ENCODE peak calls at places on chromosomes 6 and 20, in ten cellular contexts. B is brain microvascular endothelial cell, J is upper lobe of right lung, E is suprapubic skin, S is kidney epithelial cell, N is neural progenitor cell, P is kidney, K is uterus, G is mucosa of descending colon, V is heart left ventricle. O is an unnamed sample. For H3K36me3, the result is how much of the 10 kb centered on the place peaks cover.

GRCh38 chr6:44309092-44309491 is 4.1 kb downstream of the AARS2 start:
- DNase-seq in V (peak), J (no peak), S (no peak), B (no peak), E (no peak), G (no peak), N (no peak), K (no peak), P (no peak), O (no peak)

GRCh38 chr6:8731874-8732273 is 296.5 kb upstream of the SLC35B3 start:
- DNase-seq in S (no peak), G (no peak), E (no peak), N (no peak), K (no peak), P (no peak), B (no peak), V (no peak), J (no peak), O (no peak)

GRCh38 chr6:92810913-92811312 is 608.4 kb downstream of the EPHA7 start:
- DNase-seq in P (no peak), N (peak), G (no peak), K (no peak), V (no peak), E (no peak), J (no peak), B (peak), S (peak), O (no peak)

GRCh38 chr6:40882321-40882720 is 156.7 kb downstream of the UNC5CL start:
- DNase-seq in E (no peak), G (no peak), B (no peak), K (no peak), J (no peak), V (no peak), S (no peak), P (no peak), N (no peak), O (no peak)

GRCh38 chr6:35729722-35730121 is 7.1 kb upstream of the ARMC12 start:
- DNase-seq in K (no peak), P (no peak), B (no peak), N (no peak), E (no peak), V (no peak), S (no peak), J (peak), G (peak), O (no peak)

GRCh38 chr6:127015858-127016257 is 102.6 kb upstream of the RSPO3 start:
- DNase-seq in P (no peak), K (no peak), J (no peak), E (no peak), V (no peak), N (no peak), G (no peak), B (no peak), S (no peak), O (no peak)

GRCh38 chr6:124961468-124961783 is 811 bp upstream of the RNF217 start:
- DNase-seq in E (no peak), J (no peak), K (no peak), V (no peak), G (no peak), S (no peak), N (no peak), P (no peak), B (no peak), O (no peak)

GRCh38 chr20:35453647-35454046 is 1.8 kb upstream of the CEP250 start:
- DNase-seq in K (no peak), P (no peak), S (no peak), G (no peak), B (no peak), V (no peak), J (no peak), N (no peak), E (no peak), O (no peak)

GRCh38 chr20:22862645-22863230 is 172.4 kb upstream of the SSTR4 start:
- DNase-seq in E (no peak), S (no peak), N (no peak), B (no peak), P (no peak), V (peak), G (no peak), J (no peak), K (no peak), O (no peak)

GRCh38 chr6:13480631-13481501 is 6.5 kb downstream of the GFOD1 start:
- DNase-seq in E (no peak), N (no peak), B (peak), S (no peak), V (no peak), J (no peak), P (no peak), G (no peak), K (no peak), O (no peak)

GRCh38 chr6:101633081-101633480 is 239.6 kb downstream of the GRIK2 start:
- DNase-seq in S (no peak), V (no peak), J (no peak), P (no peak), E (no peak), K (no peak), G (no peak), N (no peak), B (no peak), O (no peak)

GRCh38 chr6:118354641-118355040 is 193.5 kb upstream of the PLN start:
- DNase-seq in P (no peak), E (no peak), K (no peak), J (no peak), B (no peak), V (no peak), G (no peak), N (no peak), S (no peak), O (no peak)

GRCh38 chr6:24699521-24700359 is 19.2 kb downstream of the C6orf62 start:
- DNase-seq in G (no peak), B (no peak), E (no peak), N (no peak), V (no peak), J (no peak), S (no peak), K (no peak), P (no peak), O (no peak)

GRCh38 chr6:6008114-6008647 is 1.5 kb upstream of the NRN1 start:
- DNase-seq in V (no peak), E (no peak), P (no peak), G (no peak), B (no peak), S (no peak), J (no peak), K (no peak), N (no peak), O (no peak)

GRCh38 chr6:142900467-142900961 is 44.5 kb downstream of the HIVEP2 start:
- DNase-seq in E (no peak), S (no peak), P (no peak), G (no peak), B (no peak), V (no peak), K (no peak), N (no peak), J (no peak), O (no peak)

GRCh38 chr20:64184795-64185194 is 20.5 kb downstream of the MYT1 start:
- DNase-seq in B (no peak), E (no peak), P (no peak), S (no peak), K (no peak), N (no peak), J (no peak), V (no peak), G (no peak), O (peak)

GRCh38 chr6:156798091-156798735 is 21.0 kb downstream of the ARID1B start:
- DNase-seq in E (no peak), V (no peak), N (no peak), G (no peak), J (no peak), K (no peak), S (no peak), P (peak), B (no peak), O (no peak)

GRCh38 chr6:167093922-167094432 is 28.9 kb upstream of the CCR6 start:
- DNase-seq in K (no peak), E (no peak), P (no peak), G (peak), B (no peak), N (no peak), V (no peak), J (no peak), S (no peak), O (no peak)

GRCh38 chr6:128882991-128883571 is at the start of gene LAMA2:
- DNase-seq in P (peak), J (peak), E (peak), N (peak), B (peak), V (peak), K (peak), G (peak), S (no peak), O (peak)

DNA sequence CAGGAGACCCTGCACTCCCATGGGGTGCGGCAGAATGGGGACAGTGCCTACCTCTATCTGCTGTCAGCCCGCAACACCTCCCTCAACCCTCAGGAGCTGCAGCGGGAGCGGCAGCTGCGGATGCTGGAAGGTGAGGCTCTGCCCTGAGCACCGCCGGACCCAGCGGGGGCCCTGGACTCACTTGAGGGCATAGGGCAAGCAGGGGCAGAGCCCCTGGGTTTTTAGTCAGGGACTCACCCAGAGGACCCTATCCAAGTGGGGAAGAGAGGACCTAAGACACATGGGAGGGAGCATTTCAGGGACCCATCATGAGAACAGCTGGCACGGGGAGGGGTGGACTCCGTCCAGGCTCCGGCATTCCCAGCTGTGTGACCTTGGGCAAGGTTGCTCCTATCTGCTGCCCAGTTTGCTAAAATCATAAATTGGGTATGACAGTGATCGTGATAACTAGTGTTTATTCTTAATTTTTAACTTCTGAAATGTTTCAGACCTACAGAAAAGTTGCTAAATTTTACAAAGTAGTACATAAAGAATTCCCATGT is 9.8 kb downstream of the RBCK1 start:
- DNase-seq in K (no peak), E (no peak), N (no peak), V (no peak), J (no peak), B (no peak), P (no peak), S (no peak), G (no peak), O (no peak)
- H3K36me3 ChIP-seq in K (under half), E (under half), N (under half), V (half or more), J (under half), B (under half), P (under half), S (under half), G (under half), O (half or more)

GRCh38 chr6:70563540-70563939 is 3.2 kb upstream of the SDHAF4 start:
- DNase-seq in B (peak), E (no peak), J (no peak), K (peak), G (no peak), P (no peak), S (no peak), N (no peak), V (no peak), O (no peak)

DNA sequence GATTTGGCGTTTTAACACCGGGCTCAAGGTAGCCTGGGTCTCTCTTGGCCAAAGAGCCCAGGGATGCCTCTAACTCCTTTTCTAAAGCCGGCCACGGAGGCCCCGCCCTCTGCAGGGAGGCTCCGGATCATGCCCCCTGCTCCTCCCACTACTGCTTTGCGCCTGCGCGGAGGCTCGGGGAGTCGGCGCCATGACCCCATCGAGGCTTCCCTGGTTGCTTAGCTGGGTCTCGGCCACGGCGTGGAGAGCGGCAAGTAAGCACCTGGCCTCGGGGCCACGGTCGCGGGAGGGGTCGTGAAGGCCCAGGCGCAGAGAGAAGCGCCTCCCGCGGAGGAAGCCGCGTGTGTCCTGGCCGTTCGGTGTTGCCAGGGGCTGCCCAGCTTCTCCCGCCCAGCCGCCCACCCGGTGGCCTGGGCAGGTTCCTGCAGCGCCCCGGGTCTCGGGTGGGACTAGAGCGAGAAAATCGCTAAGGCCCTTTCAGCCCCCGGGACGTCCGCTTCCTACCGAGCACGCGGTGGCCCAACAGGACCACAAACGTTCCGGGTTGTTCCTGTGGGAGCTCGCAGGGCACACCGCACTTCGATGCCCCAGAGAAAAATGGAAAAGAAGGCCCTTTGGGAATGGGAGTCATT is at the start of gene SDHAF4:
- DNase-seq in K (peak), E (peak), J (peak), B (peak), N (peak), G (peak), V (peak), S (peak), P (peak), O (peak)
- H3K36me3 ChIP-seq in K (under half), E (under half), J (under half), B (under half), N (under half), G (under half), V (under half), S (under half), P (under half), O (under half)

GRCh38 chr6:29395331-29395730 is at the start of gene OR12D2:
- DNase-seq in G (no peak), N (no peak), P (no peak), E (no peak), B (no peak), S (no peak), V (no peak), J (no peak), K (no peak), O (no peak)

GRCh38 chr6:29403801-29404200 is 8.4 kb downstream of the OR12D2 start:
- DNase-seq in J (no peak), G (no peak), E (no peak), P (no peak), B (no peak), V (no peak), K (no peak), N (no peak), S (no peak), O (no peak)

GRCh38 chr6:29399525-29399924 is 4.1 kb downstream of the OR12D2 start:
- DNase-seq in B (no peak), V (no peak), J (no peak), G (no peak), E (no peak), N (no peak), S (no peak), P (no peak), K (no peak), O (no peak)
- H3K36me3 ChIP-seq in B (under half), V (under half), J (under half), G (under half), E (under half), N (under half), S (under half), P (under half), K (under half), O (under half)

GRCh38 chr6:158599635-158600034 is 39.7 kb downstream of the TMEM181 start:
- DNase-seq in G (no peak), N (no peak), S (no peak), B (no peak), J (no peak), P (no peak), E (no peak), V (no peak), K (no peak), O (no peak)

GRCh38 chr6:158593670-158594069 is 33.8 kb downstream of the TMEM181 start:
- DNase-seq in N (no peak), K (no peak), J (no peak), S (no peak), E (no peak), V (no peak), G (no peak), B (no peak), P (no peak), O (no peak)

GRCh38 chr6:158597565-158597964 is 37.7 kb downstream of the TMEM181 start:
- DNase-seq in S (no peak), J (no peak), K (no peak), G (no peak), P (no peak), E (no peak), N (no peak), B (no peak), V (no peak), O (no peak)

GRCh38 chr6:158595223-158595622 is 35.3 kb downstream of the TMEM181 start:
- DNase-seq in S (no peak), N (no peak), G (no peak), K (no peak), B (no peak), E (no peak), J (no peak), V (no peak), P (no peak), O (no peak)

DNA sequence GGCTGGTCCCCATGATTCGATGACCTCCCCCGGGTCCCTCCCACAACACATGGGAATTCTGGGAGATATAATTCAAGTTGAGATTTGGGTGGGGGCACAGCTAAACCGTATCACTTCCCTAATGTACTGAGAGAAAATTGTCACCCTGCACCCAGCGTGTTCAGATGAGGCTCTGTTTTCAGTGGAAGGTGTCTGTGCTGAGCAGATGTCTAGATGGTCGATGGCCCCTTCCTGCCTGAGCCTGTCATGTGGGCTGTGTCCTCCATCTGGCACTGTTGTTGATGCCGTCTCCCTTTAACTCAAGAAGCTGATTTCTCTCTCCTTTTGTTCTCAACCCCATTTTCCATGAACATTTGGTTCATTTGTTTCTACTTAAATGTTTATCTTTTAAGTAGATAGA is 37.0 kb downstream of the TMEM181 start:
- DNase-seq in B (no peak), N (no peak), P (no peak), E (no peak), V (no peak), K (no peak), J (no peak), G (no peak), S (no peak), O (no peak)
- H3K36me3 ChIP-seq in B (under half), N (under half), P (under half), E (half or more), V (half or more), K (under half), J (half or more), G (under half), S (under half), O (half or more)

GRCh38 chr20:38569747-38570519 is 11.1 kb upstream of the ADIG start:
- DNase-seq in J (no peak), G (no peak), N (no peak), K (no peak), B (no peak), S (no peak), V (no peak), E (no peak), P (no peak), O (no peak)
- H3K36me3 ChIP-seq in J (half or more), G (under half), N (under half), K (under half), B (under half), S (under half), V (half or more), E (half or more), P (under half), O (half or more)

DNA sequence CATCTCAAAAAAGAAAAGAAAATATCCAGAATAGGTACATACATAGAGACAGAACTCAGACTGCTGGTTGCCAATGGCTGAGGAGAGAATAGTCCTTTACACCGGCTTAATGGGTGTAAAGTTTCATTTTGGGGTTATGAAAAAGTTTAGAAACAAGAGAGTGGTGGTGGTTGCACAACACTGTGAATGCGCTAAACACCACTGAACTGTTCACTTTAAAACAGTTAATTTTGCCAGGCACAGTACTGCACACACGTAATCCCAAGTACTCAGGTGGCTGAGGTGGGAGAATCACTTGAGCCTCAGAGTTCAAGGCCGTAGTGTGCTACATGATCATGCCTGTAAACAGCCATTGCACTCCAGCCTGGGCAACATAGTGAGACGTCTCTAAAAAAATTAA is 7.6 kb downstream of the ILRUN start:
- DNase-seq in E (no peak), P (no peak), N (no peak), V (no peak), J (no peak), S (no peak), G (no peak), B (no peak), K (no peak), O (no peak)
- H3K36me3 ChIP-seq in E (under half), P (under half), N (under half), V (under half), J (under half), S (under half), G (under half), B (under half), K (under half), O (under half)